ENCODE peak calls at places on chromosomes 6 and 20, in ten cellular contexts. X, D, Y, T, G, W, C, V, N and J are unnamed samples.

GRCh38 chr20:31894980-31895675 is 24.7 kb downstream of the TTLL9 start:
- DNase-seq in X (no peak), D (peak; percentile 87), Y (peak; percentile 47), T (peak; percentile 77), G (peak; percentile 80), W (peak; percentile 84), C (no peak), V (no peak), N (peak; percentile 12), J (no peak)

GRCh38 chr6:83958250-83958685 is 75.3 kb upstream of the MRAP2 start:
- DNase-seq in X (no peak), D (no peak), Y (no peak), T (no peak), G (no peak), W (no peak), C (no peak), V (no peak), N (no peak), J (no peak)

GRCh38 chr6:39777218-39777617 is 15.0 kb upstream of the DAAM2 start:
- DNase-seq in X (no peak), D (peak; percentile 52), Y (no peak), T (no peak), G (no peak), W (no peak), C (no peak), V (no peak), N (no peak), J (no peak)

GRCh38 chr6:143335865-143336264 is 114.6 kb downstream of the ADAT2 start:
- DNase-seq in X (no peak), D (no peak), Y (no peak), T (no peak), G (no peak), W (no peak), C (no peak), V (no peak), N (no peak), J (no peak)

GRCh38 chr6:131982740-131983259 is 31.6 kb upstream of the CCN2 start:
- DNase-seq in X (no peak), D (no peak), Y (peak; percentile 75), T (no peak), G (peak; percentile 66), W (no peak), C (no peak), V (no peak), N (no peak), J (no peak)

GRCh38 chr6:45663181-45664180 is 285.7 kb upstream of the SUPT3H start:
- DNase-seq in X (peak; percentile 13), D (peak; percentile 35), Y (no peak), T (peak; percentile 58), G (no peak), W (no peak), C (no peak), V (peak; percentile 35), N (no peak), J (peak; percentile 77)

GRCh38 chr6:137493218-137494038 is 766 bp downstream of the OLIG3 start:
- DNase-seq in X (no peak), D (no peak), Y (no peak), T (peak; percentile 34), G (no peak), W (peak; percentile 30), C (no peak), V (peak; percentile 15), N (no peak), J (peak; percentile 70)

GRCh38 chr20:32007787-32008616 is 2.2 kb upstream of the CCM2L start:
- DNase-seq in X (no peak), D (no peak), Y (no peak), T (peak; percentile 67), G (no peak), W (no peak), C (no peak), V (no peak), N (no peak), J (no peak)

GRCh38 chr6:39020136-39020535 is 28.4 kb upstream of the GLP1R start:
- DNase-seq in X (no peak), D (no peak), Y (no peak), T (no peak), G (no peak), W (no peak), C (no peak), V (no peak), N (no peak), J (no peak)

GRCh38 chr6:128655978-128656498 is 135.6 kb upstream of the PTPRK start:
- DNase-seq in X (no peak), D (no peak), Y (peak; percentile 73), T (peak; percentile 9), G (peak; percentile 72), W (peak; percentile 18), C (no peak), V (no peak), N (no peak), J (no peak)

GRCh38 chr20:46523696-46524328 is 10.5 kb upstream of the ZNF334 start:
- DNase-seq in X (no peak), D (no peak), Y (no peak), T (peak; percentile 49), G (no peak), W (no peak), C (no peak), V (no peak), N (peak; percentile 51), J (no peak)

GRCh38 chr20:62536731-62537401 is 61.1 kb upstream of the GATA5 start:
- DNase-seq in X (no peak), D (no peak), Y (no peak), T (no peak), G (no peak), W (no peak), C (no peak), V (no peak), N (no peak), J (no peak)

GRCh38 chr20:46894971-46895905 is 595 bp downstream of the EYA2 start:
- DNase-seq in X (no peak), D (no peak), Y (no peak), T (peak; percentile 24), G (peak; percentile 26), W (no peak), C (no peak), V (no peak), N (no peak), J (peak; percentile 70)

GRCh38 chr20:58745391-58745790 is 52.8 kb downstream of the NPEPL1 start:
- DNase-seq in X (no peak), D (no peak), Y (no peak), T (no peak), G (no peak), W (no peak), C (no peak), V (no peak), N (no peak), J (no peak)

GRCh38 chr20:61975411-61975810 is 90.3 kb downstream of the TAF4 start:
- DNase-seq in X (no peak), D (no peak), Y (no peak), T (no peak), G (no peak), W (no peak), C (no peak), V (no peak), N (no peak), J (no peak)